ENCODE peak calls at places on chromosomes 12 and 14, in four cellular contexts. R is HCT116, C is NAMALWA, T is DMS153. V is an unnamed sample.

GRCh38 chr12:106304001-106304421 is 1.5 kb downstream of the TCP11L2 start:
- DNase-seq in C (peak; percentile 8), R (no peak), T (no peak), V (no peak)

GRCh38 chr12:65615091-65615490 is 209.2 kb upstream of the HMGA2 start:
- DNase-seq in T (no peak), C (no peak), R (no peak), V (peak; percentile 59)

GRCh38 chr12:56931474-56931978 is 2.7 kb downstream of the SDR9C7 start:
- DNase-seq in C (peak; percentile 56), T (no peak), R (peak; percentile 19), V (no peak)

GRCh38 chr14:58572092-58572853 is 65.5 kb upstream of the DACT1 start:
- DNase-seq in R (no peak), T (no peak), C (no peak), V (no peak)

GRCh38 chr12:100229876-100230275 is 29.3 kb downstream of the ACTR6 start:
- DNase-seq in R (no peak), C (no peak), T (no peak), V (no peak)

GRCh38 chr14:99320105-99320572 is 48.1 kb upstream of the BCL11B start:
- DNase-seq in R (peak; percentile 21), T (no peak), C (peak; percentile 73), V (no peak)

GRCh38 chr14:49460647-49461046 is 125.5 kb downstream of the RPS29 start:
- DNase-seq in R (no peak), T (no peak), C (no peak), V (no peak)

GRCh38 chr12:100895197-100895596 is 100.6 kb downstream of the ANO4 start:
- DNase-seq in C (no peak), R (no peak), T (no peak), V (no peak)

GRCh38 chr12:17372508-17372907 is 717.5 kb downstream of the RERGL start:
- DNase-seq in R (no peak), T (no peak), C (no peak), V (no peak)

GRCh38 chr14:105207460-105207901 is 26.4 kb upstream of the NUDT14 start:
- DNase-seq in C (no peak), T (no peak), R (no peak), V (no peak)

GRCh38 chr14:53180272-53181221 is 27.4 kb upstream of the DDHD1 start:
- DNase-seq in R (peak; percentile 76), C (no peak), T (no peak), V (no peak)

GRCh38 chr12:132294121-132295034 is 35.0 kb downstream of the GALNT9 start:
- DNase-seq in T (no peak), C (no peak), R (no peak), V (no peak)

GRCh38 chr12:41512531-41512930 is 324.4 kb downstream of the PDZRN4 start:
- DNase-seq in T (no peak), R (no peak), C (no peak), V (no peak)

GRCh38 chr14:92472860-92473259 is 40.7 kb upstream of the RIN3 start:
- DNase-seq in T (no peak), C (no peak), R (no peak), V (no peak)

GRCh38 chr12:2326470-2326869 is 273.7 kb downstream of the CACNA1C start:
- DNase-seq in T (no peak), R (no peak), C (no peak), V (no peak)

GRCh38 chr12:20366776-20367409 is 1.4 kb upstream of the PDE3A start:
- DNase-seq in C (no peak), R (no peak), T (no peak), V (no peak)

GRCh38 chr14:55133416-55133815 is 4.4 kb downstream of the LGALS3 start:
- DNase-seq in R (peak; percentile 28), T (no peak), C (no peak), V (no peak)

GRCh38 chr12:119178544-119179334 is at the start of gene HSPB8:
- DNase-seq in C (no peak), T (peak; percentile 81), R (peak; percentile 33), V (peak; percentile 71)

GRCh38 chr14:52042371-52043037 is 26.4 kb downstream of the NID2 start:
- DNase-seq in C (no peak), T (no peak), R (no peak), V (no peak)

GRCh38 chr12:56221233-56221756 is 427 bp downstream of the RNF41 start:
- DNase-seq in R (no peak), C (no peak), T (no peak), V (no peak)

GRCh38 chr12:95473440-95473946 is 459 bp upstream of the METAP2 start:
- DNase-seq in R (peak; percentile 19), C (peak; percentile 64), T (peak; percentile 55), V (no peak)

GRCh38 chr12:55696796-55697462 is 10.8 kb downstream of the ITGA7 start:
- DNase-seq in C (no peak), R (no peak), T (no peak), V (no peak)

GRCh38 chr14:64823305-64823985 is 56.3 kb downstream of the SPTB start:
- DNase-seq in R (peak; percentile 38), C (peak; percentile 41), T (peak; percentile 61), V (no peak)

GRCh38 chr12:67720383-67720856 is 71.9 kb downstream of the DYRK2 start:
- DNase-seq in T (no peak), C (no peak), R (no peak), V (peak; percentile 89)

GRCh38 chr14:61388173-61388975 is 67.0 kb downstream of the PRKCH start:
- DNase-seq in T (peak; percentile 97), C (no peak), R (peak; percentile 26), V (no peak)

GRCh38 chr14:105495101-105495989 is 4.3 kb downstream of the TEDC1 start:
- DNase-seq in R (no peak), T (no peak), C (no peak), V (no peak)